ENCODE peak calls at places on chromosomes 3 and 15, in four cellular contexts. One of them, this sample, is unnamed.

GRCh38 chr3:124859025-124859424 is 28.1 kb downstream of the ITGB5 start:
- DNase-seq in suprapubic skin: no peak
- DNase-seq in AG09309: no peak
- DNase-seq in IMR-90: peak
- DNase-seq in this sample: peak

GRCh38 chr3:69865920-69866679 is 126.8 kb downstream of the MITF start:
- DNase-seq in IMR-90: peak
- DNase-seq in AG09309: no peak
- DNase-seq in suprapubic skin: no peak
- DNase-seq in this sample: peak

GRCh38 chr15:37682304-37682703 is 252.1 kb upstream of the TMCO5A start:
- DNase-seq in AG09309: no peak
- DNase-seq in IMR-90: peak
- DNase-seq in suprapubic skin: no peak
- DNase-seq in this sample: peak

GRCh38 chr3:65030847-65031463 is 343.2 kb upstream of the ADAMTS9 start:
- DNase-seq in AG09309: no peak
- DNase-seq in suprapubic skin: no peak
- DNase-seq in IMR-90: peak
- DNase-seq in this sample: peak

GRCh38 chr3:58766587-58767282 is 100.2 kb upstream of the FAM3D start:
- DNase-seq in AG09309: no peak
- DNase-seq in suprapubic skin: no peak
- DNase-seq in IMR-90: no peak
- DNase-seq in this sample: no peak

GRCh38 chr15:90902996-90903732 is at the start of gene MAN2A2:
- DNase-seq in suprapubic skin: peak
- DNase-seq in AG09309: no peak
- DNase-seq in IMR-90: peak
- DNase-seq in this sample: peak

GRCh38 chr3:73451276-73451973 is 173.3 kb downstream of the PDZRN3 start:
- DNase-seq in IMR-90: peak
- DNase-seq in AG09309: no peak
- DNase-seq in suprapubic skin: no peak
- DNase-seq in this sample: no peak

GRCh38 chr15:38335106-38335505 is 82.5 kb downstream of the SPRED1 start:
- DNase-seq in AG09309: no peak
- DNase-seq in IMR-90: no peak
- DNase-seq in suprapubic skin: no peak
- DNase-seq in this sample: no peak

GRCh38 chr15:39283531-39283930 is 297.3 kb upstream of the THBS1 start:
- DNase-seq in AG09309: no peak
- DNase-seq in IMR-90: peak
- DNase-seq in suprapubic skin: no peak
- DNase-seq in this sample: peak

GRCh38 chr3:150790621-150791020 is 27.7 kb upstream of the SIAH2 start:
- DNase-seq in AG09309: no peak
- DNase-seq in suprapubic skin: no peak
- DNase-seq in IMR-90: no peak
- DNase-seq in this sample: peak

GRCh38 chr3:167691366-167691765 is 37.6 kb upstream of the WDR49 start:
- DNase-seq in IMR-90: no peak
- DNase-seq in suprapubic skin: no peak
- DNase-seq in AG09309: no peak
- DNase-seq in this sample: no peak

GRCh38 chr3:48929358-48930035 is 10.9 kb downstream of the ARIH2 start:
- DNase-seq in suprapubic skin: no peak
- DNase-seq in IMR-90: peak
- DNase-seq in AG09309: no peak
- DNase-seq in this sample: no peak

GRCh38 chr3:126558336-126559071 is at the start of gene C3orf22:
- DNase-seq in suprapubic skin: peak
- DNase-seq in IMR-90: no peak
- DNase-seq in AG09309: no peak
- DNase-seq in this sample: no peak

GRCh38 chr15:23420806-23421575 is 26.1 kb downstream of the GOLGA6L2 start:
- DNase-seq in suprapubic skin: peak
- DNase-seq in IMR-90: no peak
- DNase-seq in AG09309: no peak
- DNase-seq in this sample: peak

GRCh38 chr3:124158174-124158812 is 166.4 kb upstream of the ROPN1 start:
- DNase-seq in suprapubic skin: no peak
- DNase-seq in AG09309: no peak
- DNase-seq in IMR-90: no peak
- DNase-seq in this sample: no peak

GRCh38 chr3:115576325-115576724 is 47.0 kb upstream of the GAP43 start:
- DNase-seq in suprapubic skin: no peak
- DNase-seq in AG09309: no peak
- DNase-seq in IMR-90: no peak
- DNase-seq in this sample: no peak

GRCh38 chr15:63752075-63752684 is 81.6 kb downstream of the HERC1 start:
- DNase-seq in suprapubic skin: no peak
- DNase-seq in IMR-90: peak
- DNase-seq in AG09309: no peak
- DNase-seq in this sample: peak

GRCh38 chr3:108125550-108126071 is 34.8 kb upstream of the CD47 start:
- DNase-seq in AG09309: no peak
- DNase-seq in suprapubic skin: no peak
- DNase-seq in IMR-90: no peak
- DNase-seq in this sample: no peak

GRCh38 chr15:89783111-89783860 is 7.2 kb downstream of the MESP2 start:
- DNase-seq in suprapubic skin: no peak
- DNase-seq in AG09309: peak
- DNase-seq in IMR-90: peak
- DNase-seq in this sample: peak

GRCh38 chr15:74385442-74386132 is 18.1 kb upstream of the CYP11A1 start:
- DNase-seq in suprapubic skin: no peak
- DNase-seq in AG09309: no peak
- DNase-seq in IMR-90: no peak
- DNase-seq in this sample: no peak

GRCh38 chr15:31280831-31281216 is 45.8 kb upstream of the KLF13 start:
- DNase-seq in suprapubic skin: no peak
- DNase-seq in AG09309: no peak
- DNase-seq in IMR-90: no peak
- DNase-seq in this sample: no peak

GRCh38 chr15:41013698-41014414 is 60.6 kb downstream of the CHAC1 start:
- DNase-seq in IMR-90: peak
- DNase-seq in suprapubic skin: no peak
- DNase-seq in AG09309: no peak
- DNase-seq in this sample: peak

GRCh38 chr3:41690766-41691563 is 270.9 kb downstream of the ULK4 start:
- DNase-seq in IMR-90: no peak
- DNase-seq in AG09309: no peak
- DNase-seq in suprapubic skin: no peak
- DNase-seq in this sample: peak

GRCh38 chr15:79025201-79025600 is 65.4 kb downstream of the RASGRF1 start:
- DNase-seq in IMR-90: no peak
- DNase-seq in AG09309: no peak
- DNase-seq in suprapubic skin: no peak
- DNase-seq in this sample: no peak

GRCh38 chr3:148924572-148924971 is 59.5 kb downstream of the CPA3 start:
- DNase-seq in IMR-90: peak
- DNase-seq in AG09309: no peak
- DNase-seq in suprapubic skin: no peak
- DNase-seq in this sample: peak

GRCh38 chr3:184795493-184796198 is 16.3 kb upstream of the VPS8 start:
- DNase-seq in AG09309: no peak
- DNase-seq in IMR-90: no peak
- DNase-seq in suprapubic skin: no peak
- DNase-seq in this sample: no peak

GRCh38 chr3:14274999-14275961 is 96.7 kb downstream of the LSM3 start:
- DNase-seq in IMR-90: no peak
- DNase-seq in AG09309: no peak
- DNase-seq in suprapubic skin: no peak
- DNase-seq in this sample: peak

GRCh38 chr3:114496021-114496434 is 202.2 kb downstream of the TIGIT start:
- DNase-seq in IMR-90: peak
- DNase-seq in suprapubic skin: no peak
- DNase-seq in AG09309: peak
- DNase-seq in this sample: peak

GRCh38 chr3:181487236-181487978 is 224.3 kb upstream of the SOX2 start:
- DNase-seq in AG09309: no peak
- DNase-seq in IMR-90: no peak
- DNase-seq in suprapubic skin: no peak
- DNase-seq in this sample: no peak

GRCh38 chr3:156535162-156535627 is 19.7 kb downstream of the SSR3 start:
- DNase-seq in IMR-90: peak
- DNase-seq in suprapubic skin: no peak
- DNase-seq in AG09309: peak
- DNase-seq in this sample: peak

GRCh38 chr3:140247775-140248174 is 312.8 kb downstream of the CLSTN2 start:
- DNase-seq in IMR-90: no peak
- DNase-seq in AG09309: no peak
- DNase-seq in suprapubic skin: no peak
- DNase-seq in this sample: no peak

GRCh38 chr3:140246578-140246977 is 311.6 kb downstream of the CLSTN2 start:
- DNase-seq in AG09309: no peak
- DNase-seq in suprapubic skin: no peak
- DNase-seq in IMR-90: no peak
- DNase-seq in this sample: no peak

GRCh38 chr3:140242818-140243276 is 307.9 kb downstream of the CLSTN2 start:
- DNase-seq in suprapubic skin: no peak
- DNase-seq in IMR-90: no peak
- DNase-seq in AG09309: no peak
- DNase-seq in this sample: no peak

GRCh38 chr3:140244893-140245292 is 309.9 kb downstream of the CLSTN2 start:
- DNase-seq in suprapubic skin: no peak
- DNase-seq in AG09309: no peak
- DNase-seq in IMR-90: no peak
- DNase-seq in this sample: no peak

DNA sequence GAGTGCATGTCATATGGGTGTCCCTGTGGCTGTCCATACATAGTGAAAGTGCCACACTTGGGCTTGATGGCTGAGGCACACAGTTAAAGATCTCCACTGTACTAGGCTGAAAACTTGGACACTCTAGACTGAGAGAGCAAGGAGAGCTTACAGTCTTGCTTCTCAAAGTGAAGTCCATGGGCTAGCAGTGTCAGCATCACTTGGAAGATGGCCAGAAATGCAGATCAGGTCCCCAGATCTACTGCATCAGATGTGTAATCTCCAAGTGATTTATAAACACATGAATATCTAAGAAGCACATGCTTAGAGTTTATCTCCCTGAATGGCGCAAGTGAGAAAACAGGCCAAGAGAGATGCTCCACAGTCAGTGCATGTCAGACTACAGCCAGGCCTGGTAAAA is 308.6 kb downstream of the CLSTN2 start:
- DNase-seq in AG09309: no peak
- DNase-seq in IMR-90: no peak
- DNase-seq in suprapubic skin: no peak
- DNase-seq in this sample: no peak
- H3K4me3 ChIP-seq in AG09309: no peak
- H3K4me3 ChIP-seq in IMR-90: no peak
- H3K4me3 ChIP-seq in suprapubic skin: no peak
- H3K4me3 ChIP-seq in this sample: no peak

GRCh38 chr3:3201584-3201983 is 22.1 kb upstream of the CRBN start:
- DNase-seq in IMR-90: no peak
- DNase-seq in suprapubic skin: no peak
- DNase-seq in AG09309: no peak
- DNase-seq in this sample: no peak

GRCh38 chr3:3192481-3192764 is 12.9 kb upstream of the CRBN start:
- DNase-seq in suprapubic skin: no peak
- DNase-seq in IMR-90: no peak
- DNase-seq in AG09309: no peak
- DNase-seq in this sample: no peak

GRCh38 chr3:3200632-3201212 is 21.2 kb upstream of the CRBN start:
- DNase-seq in AG09309: peak
- DNase-seq in suprapubic skin: no peak
- DNase-seq in IMR-90: peak
- DNase-seq in this sample: peak

GRCh38 chr3:3191675-3192480 is 12.4 kb upstream of the CRBN start:
- DNase-seq in suprapubic skin: no peak
- DNase-seq in IMR-90: no peak
- DNase-seq in AG09309: no peak
- DNase-seq in this sample: peak

GRCh38 chr3:3196148-3196861 is 16.8 kb upstream of the CRBN start:
- DNase-seq in IMR-90: no peak
- DNase-seq in AG09309: no peak
- DNase-seq in suprapubic skin: no peak
- DNase-seq in this sample: peak
- TF ChIP-seq CTCF in IMR-90: peak
- TF ChIP-seq CTCF in AG09309: peak
- TF ChIP-seq CTCF in suprapubic skin: peak
- TF ChIP-seq CTCF in this sample: peak

GRCh38 chr3:50157821-50158556 is 2.9 kb downstream of the SEMA3F start:
- DNase-seq in AG09309: no peak
- DNase-seq in IMR-90: peak
- DNase-seq in suprapubic skin: no peak
- DNase-seq in this sample: peak
- H3K4me3 ChIP-seq in AG09309: no peak
- H3K4me3 ChIP-seq in IMR-90: no peak
- H3K4me3 ChIP-seq in suprapubic skin: peak
- H3K4me3 ChIP-seq in this sample: no peak

GRCh38 chr3:122772827-122773226 is 20.8 kb downstream of the HSPBAP1 start:
- DNase-seq in IMR-90: no peak
- DNase-seq in suprapubic skin: no peak
- DNase-seq in AG09309: no peak
- DNase-seq in this sample: no peak

GRCh38 chr3:122776675-122777074 is 17.0 kb downstream of the HSPBAP1 start:
- DNase-seq in IMR-90: no peak
- DNase-seq in suprapubic skin: no peak
- DNase-seq in AG09309: no peak
- DNase-seq in this sample: no peak

GRCh38 chr3:122777077-122777476 is 16.6 kb downstream of the HSPBAP1 start:
- DNase-seq in suprapubic skin: no peak
- DNase-seq in AG09309: no peak
- DNase-seq in IMR-90: no peak
- DNase-seq in this sample: no peak

GRCh38 chr3:122773856-122774535 is 19.6 kb downstream of the HSPBAP1 start:
- DNase-seq in suprapubic skin: no peak
- DNase-seq in AG09309: no peak
- DNase-seq in IMR-90: no peak
- DNase-seq in this sample: no peak

DNA sequence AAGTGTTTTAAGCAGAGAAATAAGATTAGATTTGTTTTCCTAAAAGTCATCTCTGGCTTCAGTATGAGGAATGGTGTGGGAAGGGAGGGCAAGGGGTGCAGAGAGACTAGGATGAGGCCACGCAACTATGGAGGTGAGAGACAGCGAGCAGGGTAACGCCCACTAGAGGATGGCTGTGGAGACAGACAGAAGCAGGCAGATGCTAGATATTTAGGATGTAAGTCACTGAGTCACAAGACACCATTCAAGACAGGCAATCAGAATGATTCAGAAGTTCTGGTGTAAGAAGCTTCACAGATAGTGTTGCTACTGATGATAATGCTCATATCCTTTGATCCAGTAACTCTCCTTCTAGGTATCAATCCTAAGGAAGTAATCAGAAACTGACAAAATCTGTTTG is 19.1 kb downstream of the HSPBAP1 start:
- DNase-seq in suprapubic skin: no peak
- DNase-seq in AG09309: no peak
- DNase-seq in IMR-90: peak
- DNase-seq in this sample: peak
- TF ChIP-seq CTCF in suprapubic skin: no peak
- TF ChIP-seq CTCF in AG09309: peak
- TF ChIP-seq CTCF in IMR-90: no peak
- TF ChIP-seq CTCF in this sample: no peak

GRCh38 chr15:77819271-77819806 is 186.6 kb upstream of the LINGO1 start:
- DNase-seq in AG09309: no peak
- DNase-seq in IMR-90: no peak
- DNase-seq in suprapubic skin: no peak
- DNase-seq in this sample: no peak
- H3K4me3 ChIP-seq in AG09309: no peak
- H3K4me3 ChIP-seq in IMR-90: no peak
- H3K4me3 ChIP-seq in suprapubic skin: peak
- H3K4me3 ChIP-seq in this sample: no peak

This sample was measured in fibroblast of pulmonary artery.